ENCODE peak calls at places on chromosomes 13 and 19, in four cellular contexts. H is H1, Z is heart left ventricle, O is ovary. B is an unnamed sample.

GRCh38 chr19:2280633-2281264 is 1.2 kb downstream of the PEAK3 start:
- DNase-seq in O (no peak), Z (no peak), H (no peak), B (no peak)

GRCh38 chr19:50644315-50644915 is 4.7 kb upstream of the SYT3 start:
- DNase-seq in O (no peak), H (no peak), Z (no peak), B (no peak)

GRCh38 chr13:74129500-74130144 is 4.6 kb downstream of the KLF12 start:
- DNase-seq in O (no peak), H (no peak), Z (no peak), B (no peak)

GRCh38 chr19:3768015-3768747 is 3.8 kb downstream of the RAX2 start:
- DNase-seq in H (no peak), O (no peak), Z (no peak), B (no peak)

GRCh38 chr13:79966502-79966901 is 374.4 kb downstream of the SPRY2 start:
- DNase-seq in O (no peak), H (peak), Z (no peak), B (no peak)

GRCh38 chr13:77874406-77874805 is 44.2 kb downstream of the EDNRB start:
- DNase-seq in H (no peak), Z (no peak), O (no peak), B (no peak)

GRCh38 chr13:35978607-35979316 is 152.4 kb downstream of the DCLK1 start:
- DNase-seq in Z (no peak), O (no peak), H (no peak), B (peak)

GRCh38 chr19:14197882-14198281 is 8.1 kb downstream of the ADGRL1 start:
- DNase-seq in H (no peak), O (no peak), Z (no peak), B (no peak)

GRCh38 chr19:18416778-18417249 is 2.4 kb upstream of the SSBP4 start:
- DNase-seq in O (peak), H (no peak), Z (peak), B (peak)

GRCh38 chr13:82800391-82800790 is 1081.9 kb downstream of the SLITRK1 start:
- DNase-seq in H (no peak), O (no peak), Z (no peak), B (no peak)

GRCh38 chr13:74062933-74063332 is 71.3 kb downstream of the KLF12 start:
- DNase-seq in Z (peak), O (peak), H (no peak), B (no peak)

GRCh38 chr13:32125221-32125621 is 93.6 kb downstream of the FRY start:
- DNase-seq in Z (no peak), O (no peak), H (no peak), B (peak)

GRCh38 chr19:42301646-42302204 is at the start of gene PRR19:
- DNase-seq in H (no peak), O (no peak), Z (peak), B (no peak)

GRCh38 chr13:66624302-66624701 is 605.8 kb downstream of the PCDH9 start:
- DNase-seq in H (no peak), Z (no peak), O (no peak), B (no peak)

GRCh38 chr19:45231891-45232290 is 13.3 kb downstream of the EXOC3L2 start:
- DNase-seq in Z (no peak), O (no peak), H (no peak), B (no peak)

GRCh38 chr13:41543664-41544300 is 86.4 kb downstream of the RGCC start:
- DNase-seq in Z (no peak), H (no peak), O (no peak), B (no peak)

GRCh38 chr19:18541992-18542935 is 1.1 kb downstream of the FKBP8 start:
- DNase-seq in H (no peak), Z (no peak), O (no peak), B (no peak)

GRCh38 chr19:1333789-1334188 is 48.1 kb downstream of the EFNA2 start:
- DNase-seq in Z (no peak), O (no peak), H (no peak), B (no peak)

GRCh38 chr13:76769238-76769859 is 116.9 kb downstream of the KCTD12 start:
- DNase-seq in Z (no peak), H (no peak), O (no peak), B (no peak)

GRCh38 chr19:46784262-46785053 is 3.9 kb downstream of the SLC1A5 start:
- DNase-seq in O (peak), Z (peak), H (no peak), B (peak)

GRCh38 chr13:84433024-84433423 is 550.8 kb upstream of the SLITRK1 start:
- DNase-seq in O (no peak), H (no peak), Z (no peak), B (no peak)

GRCh38 chr19:48989701-48990291 is 3.3 kb downstream of the GYS1 start:
- DNase-seq in Z (peak), H (no peak), O (no peak), B (no peak)
- TF ChIP-seq POLR2A in Z (no peak), H (no peak), O (no peak), B (no peak)

GRCh38 chr19:7461841-7462629 is 26.8 kb downstream of the PEX11G start:
- DNase-seq in O (no peak), H (no peak), Z (no peak), B (no peak)
- TF ChIP-seq CTCF in O (no peak), H (peak), Z (no peak), B (no peak)

GRCh38 chr13:33800646-33801186 is 17.2 kb upstream of the RFC3 start:
- DNase-seq in H (no peak), O (no peak), Z (no peak), B (no peak)
- H3K4me3 ChIP-seq in H (no peak), O (no peak), Z (no peak), B (no peak)

GRCh38 chr19:53157601-53158000 is 1.3 kb downstream of the ZNF347 start:
- DNase-seq in O (no peak), Z (no peak), H (no peak), B (no peak)

GRCh38 chr19:53156888-53157287 is 2.0 kb downstream of the ZNF347 start:
- DNase-seq in Z (no peak), H (no peak), O (no peak), B (no peak)

GRCh38 chr19:53160350-53160749 is 1.5 kb upstream of the ZNF347 start:
- DNase-seq in Z (no peak), H (no peak), O (no peak), B (no peak)

GRCh38 chr19:53161123-53161522 is 2.3 kb upstream of the ZNF347 start:
- DNase-seq in O (no peak), H (no peak), Z (no peak), B (no peak)

GRCh38 chr19:53158119-53158656 is 665 bp downstream of the ZNF347 start:
- DNase-seq in H (no peak), O (peak), Z (peak), B (peak)
- TF ChIP-seq POLR2A in H (no peak), O (no peak), Z (no peak), B (no peak)